ENCODE peak calls at places on chromosomes 7 and 10, in ten cellular contexts. One of them, this sample, is unnamed.

GRCh38 chr7:604038-604883 is 84.6 kb upstream of the PDGFA start:
- DNase-seq in HCT116: no peak
- DNase-seq in esophagus muscularis mucosa: peak; percentile 95
- DNase-seq in spleen: peak; percentile 97
- DNase-seq in prostate gland: peak; percentile 45
- DNase-seq in GM23338: no peak
- DNase-seq in stomach: peak; percentile 68
- DNase-seq in Panc1: no peak
- DNase-seq in breast epithelium: peak; percentile 64
- DNase-seq in GM12891: peak; percentile 84
- DNase-seq in this sample: peak; percentile 60

GRCh38 chr7:114548576-114548975 is 134.0 kb downstream of the FOXP2 start:
- DNase-seq in HCT116: no peak
- DNase-seq in esophagus muscularis mucosa: no peak
- DNase-seq in spleen: no peak
- DNase-seq in prostate gland: no peak
- DNase-seq in GM23338: no peak
- DNase-seq in stomach: no peak
- DNase-seq in Panc1: no peak
- DNase-seq in breast epithelium: no peak
- DNase-seq in GM12891: no peak
- DNase-seq in this sample: no peak

GRCh38 chr7:100503350-100503735 is 19.6 kb downstream of the NYAP1 start:
- DNase-seq in HCT116: peak; percentile 62
- DNase-seq in esophagus muscularis mucosa: no peak
- DNase-seq in spleen: no peak
- DNase-seq in prostate gland: no peak
- DNase-seq in GM23338: no peak
- DNase-seq in stomach: no peak
- DNase-seq in Panc1: no peak
- DNase-seq in breast epithelium: no peak
- DNase-seq in GM12891: no peak
- DNase-seq in this sample: no peak

GRCh38 chr10:118983263-118983662 is 46.3 kb upstream of the NANOS1 start:
- DNase-seq in HCT116: no peak
- DNase-seq in esophagus muscularis mucosa: peak; percentile 31
- DNase-seq in spleen: no peak
- DNase-seq in prostate gland: no peak
- DNase-seq in GM23338: peak; percentile 12
- DNase-seq in stomach: peak; percentile 51
- DNase-seq in Panc1: no peak
- DNase-seq in breast epithelium: no peak
- DNase-seq in GM12891: no peak
- DNase-seq in this sample: peak; percentile 42

GRCh38 chr10:26215923-26216576 is 524 bp upstream of the GAD2 start:
- DNase-seq in HCT116: no peak
- DNase-seq in esophagus muscularis mucosa: peak; percentile 90
- DNase-seq in spleen: no peak
- DNase-seq in prostate gland: no peak
- DNase-seq in GM23338: peak; percentile 82
- DNase-seq in stomach: no peak
- DNase-seq in Panc1: no peak
- DNase-seq in breast epithelium: no peak
- DNase-seq in GM12891: peak; percentile 53
- DNase-seq in this sample: peak; percentile 4

GRCh38 chr7:68362745-68363518 is 1235.3 kb upstream of the AUTS2 start:
- DNase-seq in HCT116: no peak
- DNase-seq in esophagus muscularis mucosa: no peak
- DNase-seq in spleen: no peak
- DNase-seq in prostate gland: no peak
- DNase-seq in GM23338: no peak
- DNase-seq in stomach: no peak
- DNase-seq in Panc1: no peak
- DNase-seq in breast epithelium: no peak
- DNase-seq in GM12891: no peak
- DNase-seq in this sample: no peak

GRCh38 chr10:132301371-132302330 is 6.1 kb downstream of the STK32C start:
- DNase-seq in HCT116: no peak
- DNase-seq in esophagus muscularis mucosa: no peak
- DNase-seq in spleen: no peak
- DNase-seq in prostate gland: no peak
- DNase-seq in GM23338: no peak
- DNase-seq in stomach: no peak
- DNase-seq in Panc1: no peak
- DNase-seq in breast epithelium: no peak
- DNase-seq in GM12891: no peak
- DNase-seq in this sample: no peak

GRCh38 chr7:101332026-101332425 is 10.4 kb upstream of the IFT22 start:
- DNase-seq in HCT116: no peak
- DNase-seq in esophagus muscularis mucosa: no peak
- DNase-seq in spleen: no peak
- DNase-seq in prostate gland: no peak
- DNase-seq in GM23338: no peak
- DNase-seq in stomach: no peak
- DNase-seq in Panc1: no peak
- DNase-seq in breast epithelium: no peak
- DNase-seq in GM12891: no peak
- DNase-seq in this sample: no peak

GRCh38 chr7:32428546-32428945 is 61.6 kb downstream of the LSM5 start:
- DNase-seq in HCT116: no peak
- DNase-seq in esophagus muscularis mucosa: no peak
- DNase-seq in spleen: no peak
- DNase-seq in prostate gland: no peak
- DNase-seq in GM23338: peak; percentile 39
- DNase-seq in stomach: no peak
- DNase-seq in Panc1: no peak
- DNase-seq in breast epithelium: no peak
- DNase-seq in GM12891: no peak
- DNase-seq in this sample: no peak

GRCh38 chr7:79337722-79338121 is 115.7 kb downstream of the MAGI2 start:
- DNase-seq in HCT116: no peak
- DNase-seq in esophagus muscularis mucosa: no peak
- DNase-seq in spleen: no peak
- DNase-seq in prostate gland: no peak
- DNase-seq in GM23338: no peak
- DNase-seq in stomach: no peak
- DNase-seq in Panc1: no peak
- DNase-seq in breast epithelium: no peak
- DNase-seq in GM12891: no peak
- DNase-seq in this sample: no peak

GRCh38 chr7:54546081-54546985 is 4.2 kb downstream of the VSTM2A start:
- DNase-seq in HCT116: no peak
- DNase-seq in esophagus muscularis mucosa: no peak
- DNase-seq in spleen: peak; percentile 47
- DNase-seq in prostate gland: no peak
- DNase-seq in GM23338: peak; percentile 77
- DNase-seq in stomach: no peak
- DNase-seq in Panc1: no peak
- DNase-seq in breast epithelium: no peak
- DNase-seq in GM12891: peak; percentile 40
- DNase-seq in this sample: no peak

GRCh38 chr10:42952931-42953683 is 123.8 kb upstream of the RET start:
- DNase-seq in HCT116: no peak
- DNase-seq in esophagus muscularis mucosa: peak; percentile 80
- DNase-seq in spleen: peak; percentile 43
- DNase-seq in prostate gland: no peak
- DNase-seq in GM23338: no peak
- DNase-seq in stomach: peak; percentile 17
- DNase-seq in Panc1: no peak
- DNase-seq in breast epithelium: peak; percentile 8
- DNase-seq in GM12891: no peak
- DNase-seq in this sample: no peak

GRCh38 chr10:132101529-132101928 is 35.8 kb downstream of the JAKMIP3 start:
- DNase-seq in HCT116: no peak
- DNase-seq in esophagus muscularis mucosa: no peak
- DNase-seq in spleen: no peak
- DNase-seq in prostate gland: no peak
- DNase-seq in GM23338: no peak
- DNase-seq in stomach: peak; percentile 17
- DNase-seq in Panc1: no peak
- DNase-seq in breast epithelium: peak; percentile 11
- DNase-seq in GM12891: no peak
- DNase-seq in this sample: no peak

GRCh38 chr10:120634629-120635028 is 177.6 kb downstream of the PLPP4 start:
- DNase-seq in HCT116: peak; percentile 12
- DNase-seq in esophagus muscularis mucosa: peak; percentile 89
- DNase-seq in spleen: no peak
- DNase-seq in prostate gland: no peak
- DNase-seq in GM23338: peak; percentile 83
- DNase-seq in stomach: no peak
- DNase-seq in Panc1: no peak
- DNase-seq in breast epithelium: no peak
- DNase-seq in GM12891: no peak
- DNase-seq in this sample: no peak

GRCh38 chr10:65346466-65346865 is 1579.4 kb upstream of the LRRTM3 start:
- DNase-seq in HCT116: no peak
- DNase-seq in esophagus muscularis mucosa: no peak
- DNase-seq in spleen: no peak
- DNase-seq in prostate gland: no peak
- DNase-seq in GM23338: no peak
- DNase-seq in stomach: no peak
- DNase-seq in Panc1: no peak
- DNase-seq in breast epithelium: no peak
- DNase-seq in GM12891: no peak
- DNase-seq in this sample: no peak

GRCh38 chr7:158325530-158326381 is 261.9 kb downstream of the PTPRN2 start:
- DNase-seq in HCT116: no peak
- DNase-seq in esophagus muscularis mucosa: no peak
- DNase-seq in spleen: peak; percentile 49
- DNase-seq in prostate gland: peak; percentile 45
- DNase-seq in GM23338: peak; percentile 74
- DNase-seq in stomach: peak; percentile 64
- DNase-seq in Panc1: no peak
- DNase-seq in breast epithelium: no peak
- DNase-seq in GM12891: no peak
- DNase-seq in this sample: no peak

DNA sequence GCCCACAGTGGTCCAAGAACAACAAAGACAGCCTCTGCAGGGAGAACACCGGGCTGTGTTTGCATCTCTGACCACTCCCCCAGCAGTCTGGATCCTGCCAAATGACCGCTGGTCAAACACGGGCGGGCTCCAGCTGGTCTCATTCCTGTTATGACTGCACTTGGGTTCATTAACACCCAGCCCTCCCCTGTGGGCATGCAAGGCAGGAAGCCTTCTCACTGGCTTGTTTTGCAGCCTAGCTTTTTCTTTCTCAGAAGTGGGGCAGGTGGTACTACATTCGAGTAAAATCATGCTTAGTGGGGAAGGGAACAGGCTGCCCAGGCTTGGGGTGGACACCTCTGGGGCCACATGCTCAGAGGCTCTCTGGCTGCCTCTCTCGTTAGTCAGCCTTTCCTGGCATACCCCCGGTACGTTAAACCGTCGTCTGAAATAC is 190.0 kb downstream of the PLXNA4 start:
- DNase-seq in HCT116: no peak
- DNase-seq in esophagus muscularis mucosa: no peak
- DNase-seq in spleen: peak; percentile 69
- DNase-seq in prostate gland: no peak
- DNase-seq in GM23338: no peak
- DNase-seq in stomach: peak; percentile 78
- DNase-seq in Panc1: no peak
- DNase-seq in breast epithelium: no peak
- DNase-seq in GM12891: no peak
- DNase-seq in this sample: no peak
- TF ChIP-seq POLR2AphosphoS5 in HCT116: no peak
- TF ChIP-seq POLR2AphosphoS5 in esophagus muscularis mucosa: peak; percentile 40
- TF ChIP-seq POLR2AphosphoS5 in spleen: peak; percentile 49
- TF ChIP-seq POLR2AphosphoS5 in prostate gland: no peak
- TF ChIP-seq POLR2AphosphoS5 in GM23338: no peak
- TF ChIP-seq POLR2AphosphoS5 in stomach: peak; percentile 55
- TF ChIP-seq POLR2AphosphoS5 in Panc1: no peak
- TF ChIP-seq POLR2AphosphoS5 in breast epithelium: no peak
- TF ChIP-seq POLR2AphosphoS5 in GM12891: no peak
- TF ChIP-seq POLR2AphosphoS5 in this sample: no peak

GRCh38 chr10:3886666-3887251 is 101.8 kb upstream of the KLF6 start:
- DNase-seq in HCT116: no peak
- DNase-seq in esophagus muscularis mucosa: no peak
- DNase-seq in spleen: no peak
- DNase-seq in prostate gland: no peak
- DNase-seq in GM23338: no peak
- DNase-seq in stomach: no peak
- DNase-seq in Panc1: no peak
- DNase-seq in breast epithelium: peak; percentile 67
- DNase-seq in GM12891: no peak
- DNase-seq in this sample: no peak
- TF ChIP-seq POLR2AphosphoS5 in HCT116: no peak
- TF ChIP-seq POLR2AphosphoS5 in esophagus muscularis mucosa: peak; percentile 73
- TF ChIP-seq POLR2AphosphoS5 in spleen: no peak
- TF ChIP-seq POLR2AphosphoS5 in prostate gland: no peak
- TF ChIP-seq POLR2AphosphoS5 in GM23338: no peak
- TF ChIP-seq POLR2AphosphoS5 in stomach: peak; percentile 53
- TF ChIP-seq POLR2AphosphoS5 in Panc1: no peak
- TF ChIP-seq POLR2AphosphoS5 in breast epithelium: no peak
- TF ChIP-seq POLR2AphosphoS5 in GM12891: no peak
- TF ChIP-seq POLR2AphosphoS5 in this sample: no peak

GRCh38 chr7:106166651-106167342 is 54.7 kb upstream of the SYPL1 start:
- DNase-seq in HCT116: peak; percentile 68
- DNase-seq in esophagus muscularis mucosa: no peak
- DNase-seq in spleen: no peak
- DNase-seq in prostate gland: peak; percentile 57
- DNase-seq in GM23338: peak; percentile 88
- DNase-seq in stomach: peak; percentile 47
- DNase-seq in Panc1: no peak
- DNase-seq in breast epithelium: no peak
- DNase-seq in GM12891: no peak
- DNase-seq in this sample: peak; percentile 47
- TF ChIP-seq POLR2AphosphoS5 in HCT116: no peak
- TF ChIP-seq POLR2AphosphoS5 in esophagus muscularis mucosa: no peak
- TF ChIP-seq POLR2AphosphoS5 in spleen: no peak
- TF ChIP-seq POLR2AphosphoS5 in prostate gland: peak; percentile 34
- TF ChIP-seq POLR2AphosphoS5 in GM23338: no peak
- TF ChIP-seq POLR2AphosphoS5 in stomach: peak; percentile 46
- TF ChIP-seq POLR2AphosphoS5 in Panc1: no peak
- TF ChIP-seq POLR2AphosphoS5 in breast epithelium: no peak
- TF ChIP-seq POLR2AphosphoS5 in GM12891: no peak
- TF ChIP-seq POLR2AphosphoS5 in this sample: no peak

DNA sequence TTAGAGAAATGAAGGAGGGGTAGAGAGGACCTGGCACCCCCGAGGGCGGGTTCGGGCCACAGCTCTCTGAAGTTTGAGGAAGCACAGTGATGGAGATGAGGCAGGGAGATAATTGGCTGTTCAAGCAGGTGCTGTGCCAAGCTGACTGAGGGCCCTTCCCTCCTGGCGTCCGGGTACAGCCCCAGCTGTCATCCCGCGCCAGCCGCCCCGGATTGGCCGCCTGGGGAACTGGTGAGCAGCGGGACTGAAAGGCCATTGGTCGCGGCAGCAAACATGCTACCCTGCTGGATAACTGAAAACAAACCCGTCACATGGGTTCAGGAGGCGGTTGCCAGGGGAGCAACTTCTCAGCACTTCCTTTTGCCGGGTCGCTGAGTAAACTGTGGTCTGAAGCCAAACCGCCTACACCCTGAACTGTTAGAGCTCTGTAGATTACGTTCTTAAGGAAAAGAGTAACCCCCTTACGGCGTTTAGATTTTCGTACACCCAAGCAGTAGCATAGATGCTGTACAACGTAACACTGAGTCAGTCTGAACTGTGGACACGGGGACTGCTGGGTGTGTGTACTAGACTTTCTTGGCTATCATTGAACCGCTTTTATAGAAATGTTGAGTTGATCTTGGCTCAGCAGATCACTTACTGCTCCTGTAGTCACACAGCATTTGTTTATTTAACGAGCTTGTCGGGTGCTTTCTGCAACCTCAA is 1.3 kb downstream of the INSIG1 start:
- DNase-seq in HCT116: peak; percentile 73
- DNase-seq in esophagus muscularis mucosa: peak; percentile 99
- DNase-seq in spleen: peak; percentile 99
- DNase-seq in prostate gland: peak; percentile 95
- DNase-seq in GM23338: peak; percentile 95
- DNase-seq in stomach: peak; percentile 94
- DNase-seq in Panc1: peak; percentile 86
- DNase-seq in breast epithelium: peak; percentile 93
- DNase-seq in GM12891: peak; percentile 84
- DNase-seq in this sample: peak; percentile 90
- TF ChIP-seq POLR2AphosphoS5 in HCT116: peak; percentile 38
- TF ChIP-seq POLR2AphosphoS5 in esophagus muscularis mucosa: peak; percentile 93
- TF ChIP-seq POLR2AphosphoS5 in spleen: peak; percentile 95
- TF ChIP-seq POLR2AphosphoS5 in prostate gland: peak; percentile 95
- TF ChIP-seq POLR2AphosphoS5 in GM23338: peak; percentile 34
- TF ChIP-seq POLR2AphosphoS5 in stomach: peak; percentile 77
- TF ChIP-seq POLR2AphosphoS5 in Panc1: peak; percentile 20
- TF ChIP-seq POLR2AphosphoS5 in breast epithelium: no peak
- TF ChIP-seq POLR2AphosphoS5 in GM12891: peak; percentile 32
- TF ChIP-seq POLR2AphosphoS5 in this sample: peak; percentile 52

This sample was measured in HL-60.